ENCODE peak calls at places on chromosome 18, in seven cellular contexts. P is neural progenitor cell, S is lung, N is keratinocyte, V is HCT116, R is thoracic aorta, Q is esophagus squamous epithelium. X is an unnamed sample. For H3K9me3, the result is how much of the 10 kb centered on the place peaks cover.

GRCh38 chr18:13279181-13280065 is 60.9 kb downstream of the LDLRAD4 start:
- DNase-seq in R (no peak), P (no peak), N (no peak), Q (no peak), V (no peak), S (no peak), X (no peak)

GRCh38 chr18:43181711-43182110 is 66.2 kb upstream of the RIT2 start:
- DNase-seq in Q (no peak), N (no peak), P (no peak), V (no peak), R (no peak), S (no peak), X (no peak)

GRCh38 chr18:49704334-49704733 is 109.0 kb downstream of the ACAA2 start:
- DNase-seq in R (no peak), V (no peak), N (no peak), Q (no peak), P (no peak), S (peak), X (peak)

GRCh38 chr18:62089174-62089573 is 97.7 kb downstream of the PIGN start:
- DNase-seq in P (no peak), R (no peak), V (no peak), Q (no peak), S (no peak), N (no peak), X (no peak)

GRCh38 chr18:76281565-76281964 is 213.5 kb downstream of the ZNF516 start:
- DNase-seq in V (no peak), P (no peak), N (no peak), Q (no peak), R (no peak), S (no peak), X (no peak)

GRCh38 chr18:74141638-74142037 is 6.0 kb downstream of the FBXO15 start:
- DNase-seq in R (no peak), Q (no peak), S (no peak), V (no peak), N (peak), P (no peak), X (no peak)

GRCh38 chr18:58618822-58619553 is 9.9 kb downstream of the ALPK2 start:
- DNase-seq in V (no peak), R (no peak), P (peak), S (no peak), N (no peak), Q (no peak), X (no peak)

GRCh38 chr18:31185551-31185950 is 22.9 kb upstream of the DSC1 start:
- DNase-seq in S (no peak), R (no peak), V (no peak), N (no peak), Q (no peak), P (no peak), X (no peak)

GRCh38 chr18:79069792-79070151 is 578 bp downstream of the ATP9B start:
- DNase-seq in N (no peak), Q (no peak), P (no peak), V (no peak), R (no peak), S (no peak), X (no peak)

GRCh38 chr18:9055185-9055584 is 47.3 kb upstream of the NDUFV2 start:
- DNase-seq in R (no peak), S (no peak), V (peak), P (no peak), N (peak), Q (no peak), X (no peak)

GRCh38 chr18:63119647-63120046 is 199.9 kb downstream of the BCL2 start:
- DNase-seq in V (peak), P (peak), N (no peak), Q (no peak), S (no peak), R (no peak), X (peak)

GRCh38 chr18:75350440-75350839 is 77.1 kb downstream of the SMIM21 start:
- DNase-seq in V (no peak), R (no peak), S (no peak), P (peak), N (no peak), Q (no peak), X (no peak)

GRCh38 chr18:22275706-22276333 is 106.4 kb downstream of the GATA6 start:
- DNase-seq in V (no peak), P (no peak), R (no peak), N (no peak), Q (no peak), S (no peak), X (no peak)

GRCh38 chr18:3624818-3625716 is 175.1 kb downstream of the TGIF1 start:
- DNase-seq in V (peak), N (peak), R (no peak), Q (no peak), P (no peak), S (peak), X (no peak)

GRCh38 chr18:48842259-48843061 is 108.3 kb downstream of the SMAD7 start:
- DNase-seq in Q (no peak), P (no peak), N (no peak), S (no peak), V (no peak), R (no peak), X (peak)

GRCh38 chr18:32057624-32058165 is 34.0 kb upstream of the RNF138 start:
- DNase-seq in V (no peak), P (peak), Q (no peak), S (no peak), R (no peak), N (no peak), X (no peak)

GRCh38 chr18:13446024-13446423 is 227.5 kb downstream of the LDLRAD4 start:
- DNase-seq in Q (no peak), N (no peak), S (no peak), V (no peak), P (no peak), R (no peak), X (no peak)

DNA sequence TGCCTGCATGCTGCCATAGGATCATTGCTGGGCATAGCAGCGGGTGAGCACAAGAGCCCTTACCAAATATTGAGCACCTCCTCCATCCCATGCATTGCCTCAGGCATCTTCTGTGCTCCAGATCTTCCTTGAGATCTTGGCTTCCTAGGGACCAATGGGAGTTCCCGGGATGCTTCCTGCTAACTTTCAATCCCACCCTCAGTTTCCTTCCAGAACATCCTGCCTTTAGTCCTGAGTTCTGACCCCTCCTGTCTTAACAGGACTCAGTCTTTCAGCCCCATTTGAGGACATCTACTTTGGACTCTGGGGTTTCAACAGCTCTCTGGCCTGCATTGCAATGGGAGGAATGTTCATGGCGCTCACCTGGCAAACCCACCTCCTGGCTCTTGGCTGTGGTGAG is 15.3 kb downstream of the SLC14A1 start:
- DNase-seq in S (no peak), V (no peak), R (no peak), P (no peak), Q (no peak), N (no peak), X (no peak)
- H3K4me3 ChIP-seq in S (no peak), V (no peak), R (no peak), P (no peak), Q (no peak), N (no peak), X (no peak)

DNA sequence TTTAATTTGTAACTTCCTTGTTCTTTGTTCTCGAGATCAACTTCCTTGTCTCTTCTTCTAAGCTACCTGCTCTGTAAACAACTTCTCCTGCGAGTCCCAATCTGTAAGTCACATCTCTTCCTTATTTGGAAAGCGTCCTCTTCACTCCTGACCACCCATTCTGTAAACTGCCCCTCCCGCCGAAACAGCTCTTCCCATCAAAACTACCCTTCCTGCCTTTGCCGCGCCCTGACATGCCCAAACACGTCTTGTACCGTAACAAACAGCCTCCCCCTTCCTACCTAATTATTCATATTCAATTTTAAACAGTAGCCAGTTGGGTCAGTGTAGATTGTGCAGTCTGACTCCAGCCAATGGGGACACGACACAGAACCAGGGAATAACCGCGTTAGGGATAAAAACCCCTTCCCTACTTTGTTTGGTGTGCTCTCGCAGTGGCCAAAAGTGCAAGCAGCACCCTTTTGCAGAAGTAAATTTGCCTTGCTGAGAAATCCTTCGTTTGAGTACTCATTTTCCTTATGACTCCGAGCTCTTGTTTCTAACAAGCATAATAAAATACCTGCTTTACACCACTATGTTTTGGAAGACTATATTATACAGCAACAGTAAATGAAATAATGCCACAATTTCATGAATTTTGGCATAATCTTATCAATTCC is 39.8 kb downstream of the PIAS2 start:
- DNase-seq in R (no peak), V (no peak), S (no peak), Q (no peak), N (no peak), P (peak), X (no peak)
- H3K9me3 ChIP-seq in R (under half), V (under half), S (under half), Q (under half), N (under half), P (under half), X (under half)

GRCh38 chr18:67243799-67244587 is 272.5 kb downstream of the DSEL start:
- DNase-seq in N (no peak), P (no peak), S (no peak), Q (no peak), V (no peak), R (no peak), X (no peak)
- H3K4me3 ChIP-seq in N (no peak), P (no peak), S (no peak), Q (no peak), V (no peak), R (peak), X (no peak)

DNA sequence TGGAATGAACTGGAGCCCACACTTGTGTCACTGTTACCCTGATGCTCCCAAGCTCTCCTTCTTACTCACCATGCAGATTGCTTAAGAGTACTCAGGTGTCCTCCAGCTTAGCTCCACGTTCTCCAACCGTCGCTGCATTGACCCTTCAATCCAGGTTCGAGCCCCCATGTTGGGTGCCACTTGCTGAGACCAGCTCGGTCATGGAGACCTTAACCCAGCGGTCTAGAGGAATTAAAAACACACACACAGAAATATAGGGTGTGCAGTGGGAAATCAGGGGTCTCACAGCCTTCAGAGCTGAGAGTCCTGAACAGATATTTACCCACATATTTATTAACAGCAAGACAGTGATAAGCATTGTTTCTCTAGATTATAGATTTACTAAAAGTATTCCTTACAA is 229.1 kb upstream of the APCDD1 start:
- DNase-seq in Q (no peak), N (no peak), V (no peak), R (no peak), P (no peak), S (no peak), X (no peak)
- H3K9me3 ChIP-seq in Q (under half), N (under half), V (under half), R (under half), P (under half), S (under half), X (under half)

DNA sequence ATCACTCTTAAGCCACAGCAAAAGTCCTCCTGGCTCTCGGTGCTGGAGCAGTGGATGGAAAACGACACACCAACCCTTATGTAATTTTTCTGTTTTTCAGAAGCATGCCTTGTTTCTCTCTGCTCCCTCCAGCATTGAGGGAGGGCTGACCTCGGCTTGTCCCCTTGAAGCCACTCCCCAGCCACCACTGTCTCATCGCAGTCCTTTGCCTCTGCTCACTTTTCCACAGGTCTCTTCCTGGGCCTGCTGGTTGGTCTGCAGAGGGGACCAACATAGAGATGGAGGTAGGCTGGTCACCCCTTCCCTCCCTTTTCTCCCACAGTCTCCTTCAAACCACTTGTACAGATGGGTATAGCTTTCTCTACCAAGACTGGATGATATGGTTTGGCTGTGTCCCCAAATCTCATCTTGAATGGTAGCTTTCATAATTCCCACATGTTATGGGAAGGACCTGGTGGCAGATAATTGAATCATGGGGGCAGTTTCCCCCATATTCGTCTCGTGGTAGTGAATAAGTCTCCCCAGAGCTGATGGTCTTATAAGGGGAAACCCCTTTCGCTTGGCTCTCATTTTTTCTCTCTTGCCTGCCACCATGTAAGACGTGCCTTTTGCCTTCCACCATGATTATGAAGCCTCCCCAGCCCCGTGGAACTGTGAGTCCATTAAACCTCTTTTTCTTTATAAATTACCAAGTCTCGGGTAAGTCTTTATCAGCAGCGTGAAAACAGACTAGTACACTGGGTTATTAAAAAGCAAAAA is 14.3 kb upstream of the RIOK3 start:
- DNase-seq in P (no peak), N (no peak), R (no peak), Q (no peak), V (no peak), S (no peak), X (no peak)
- H3K4me3 ChIP-seq in P (no peak), N (no peak), R (peak), Q (no peak), V (no peak), S (no peak), X (no peak)

DNA sequence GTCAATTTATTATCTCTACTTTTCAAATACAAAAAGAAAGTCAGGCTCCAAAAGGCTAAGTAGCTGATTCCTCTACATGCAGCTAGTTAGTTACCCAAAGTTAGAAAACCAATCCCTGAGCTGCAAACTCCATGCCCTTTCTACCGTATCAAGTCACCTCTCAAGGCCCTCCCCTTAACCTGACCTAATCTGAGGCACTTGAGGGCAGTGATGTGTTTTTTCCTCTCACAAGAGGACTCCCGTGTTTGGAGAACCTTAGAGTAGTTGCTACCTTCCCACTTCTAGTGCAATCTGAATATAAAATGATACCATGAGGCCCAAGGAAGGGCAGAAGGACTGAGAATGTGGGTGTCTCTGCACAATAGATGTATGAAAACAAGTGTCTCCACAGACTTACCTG is 907.9 kb upstream of the CELF4 start:
- DNase-seq in S (no peak), R (no peak), Q (no peak), V (no peak), N (no peak), P (no peak), X (no peak)
- H3K9me3 ChIP-seq in S (under half), R (under half), Q (under half), V (under half), N (under half), P (under half), X (under half)

DNA sequence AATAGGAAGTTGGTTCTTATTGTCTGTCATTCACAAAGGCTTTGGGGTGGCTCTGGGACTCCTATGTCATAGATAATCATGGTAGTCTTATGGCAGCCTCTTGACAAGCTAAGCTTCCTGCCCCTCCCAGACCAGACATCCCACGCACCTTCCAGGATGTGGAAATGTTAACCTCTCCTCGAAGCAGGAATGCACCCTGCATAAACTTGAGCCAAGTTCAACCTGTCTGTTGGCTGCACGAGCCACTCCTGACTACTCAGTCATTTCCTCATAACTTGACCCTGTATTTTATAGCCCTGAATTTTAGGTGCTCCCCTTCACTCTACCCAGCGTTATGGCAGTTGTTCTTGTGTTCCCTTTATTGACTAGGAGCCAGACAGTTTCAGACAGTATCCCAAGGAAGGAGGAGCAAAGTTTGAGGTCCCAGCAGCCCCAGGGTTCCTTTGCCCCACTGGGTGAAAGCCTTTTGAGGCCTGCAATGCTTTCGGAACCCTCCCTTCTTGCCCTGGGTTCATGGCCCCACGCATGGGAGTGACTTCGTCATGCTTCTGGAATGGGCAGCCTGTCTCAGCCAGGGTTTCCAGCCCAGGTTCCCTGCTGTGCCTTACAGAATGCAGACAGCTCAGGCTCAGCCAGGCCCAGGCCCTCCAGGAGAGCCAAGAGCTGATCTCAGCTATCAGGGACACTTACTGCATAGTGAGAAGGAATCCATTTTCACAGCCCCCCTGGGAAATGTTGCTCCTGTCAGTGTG is 15.6 kb upstream of the INO80C start:
- DNase-seq in S (peak), V (peak), N (no peak), P (peak), R (no peak), Q (no peak), X (peak)
- H3K4me3 ChIP-seq in S (no peak), V (peak), N (no peak), P (no peak), R (no peak), Q (no peak), X (no peak)